ENCODE peak calls at places on chromosomes 16 and 17, in four cellular contexts. H is gastrocnemius medialis, P is adrenal gland, I is uterus. N is an unnamed sample.

GRCh38 chr16:31868701-31869167 is 4.9 kb upstream of the ZNF267 start:
- DNase-seq in H (peak), P (peak), I (peak), N (peak)

GRCh38 chr17:77054926-77055325 is 85.8 kb upstream of the SEC14L1 start:
- DNase-seq in H (no peak), P (no peak), I (no peak), N (no peak)

GRCh38 chr17:1647802-1648581 is 1.7 kb downstream of the RILP start:
- DNase-seq in H (no peak), P (peak), I (no peak), N (no peak)

GRCh38 chr16:29009050-29009837 is 24.4 kb downstream of the LAT start:
- DNase-seq in H (no peak), P (no peak), I (no peak), N (no peak)

GRCh38 chr17:5092139-5093010 is 14.1 kb downstream of the ZFP3 start:
- DNase-seq in H (no peak), P (no peak), I (no peak), N (no peak)

GRCh38 chr16:69935278-69935711 is 15.8 kb upstream of the CLEC18A start:
- DNase-seq in H (no peak), P (no peak), I (no peak), N (no peak)

GRCh38 chr16:67666032-67666537 is 465 bp downstream of the ENKD1 start:
- DNase-seq in H (no peak), P (peak), I (peak), N (no peak)

GRCh38 chr17:1967092-1967662 is 58.0 kb downstream of the RTN4RL1 start:
- DNase-seq in H (no peak), P (no peak), I (no peak), N (no peak)

GRCh38 chr17:18184143-18185007 is 747 bp downstream of the ALKBH5 start:
- DNase-seq in H (peak), P (peak), I (peak), N (no peak)

GRCh38 chr17:17685775-17686291 is 4.6 kb downstream of the RAI1 start:
- DNase-seq in H (no peak), P (peak), I (no peak), N (no peak)

GRCh38 chr16:3908951-3909437 is 28.5 kb upstream of the CREBBP start:
- DNase-seq in H (no peak), P (peak), I (no peak), N (no peak)

GRCh38 chr17:9291912-9292562 is 270.7 kb downstream of the NTN1 start:
- DNase-seq in H (no peak), P (peak), I (peak), N (no peak)

GRCh38 chr16:84819644-84820304 is at the start of gene CRISPLD2:
- DNase-seq in H (peak), P (peak), I (peak), N (peak)

GRCh38 chr16:1333149-1333812 is at the start of gene BAIAP3:
- DNase-seq in H (no peak), P (peak), I (no peak), N (no peak)

GRCh38 chr16:9092963-9093477 is 1.6 kb downstream of the HAPSTR1 start:
- DNase-seq in H (peak), P (peak), I (peak), N (no peak)

GRCh38 chr16:31476305-31477219 is 4.6 kb downstream of the TGFB1I1 start:
- DNase-seq in H (no peak), P (peak), I (no peak), N (peak)

GRCh38 chr16:49027420-49027819 is 254.2 kb downstream of the CBLN1 start:
- DNase-seq in H (no peak), P (no peak), I (no peak), N (no peak)

GRCh38 chr16:73022534-73022933 is 25.4 kb downstream of the ZFHX3 start:
- DNase-seq in H (no peak), P (no peak), I (no peak), N (no peak)

GRCh38 chr17:68161644-68162428 is 86.0 kb upstream of the AMZ2 start:
- DNase-seq in H (no peak), P (no peak), I (no peak), N (no peak)

GRCh38 chr17:4444782-4445473 is 11.2 kb downstream of the SPNS3 start:
- DNase-seq in H (peak), P (peak), I (no peak), N (no peak)

GRCh38 chr16:20875358-20875656 is 24.9 kb downstream of the DCUN1D3 start:
- DNase-seq in H (no peak), P (no peak), I (no peak), N (no peak)

GRCh38 chr17:2120550-2121335 is 65.8 kb downstream of the HIC1 start:
- DNase-seq in H (no peak), P (no peak), I (no peak), N (no peak)

GRCh38 chr16:2296662-2297505 is 29.0 kb upstream of the RNPS1 start:
- DNase-seq in H (no peak), P (peak), I (no peak), N (no peak)

GRCh38 chr17:76727745-76728456 is 1.3 kb downstream of the METTL23 start:
- DNase-seq in H (no peak), P (no peak), I (no peak), N (no peak)

GRCh38 chr16:2048116-2048543 is 345 bp downstream of the TSC2 start:
- DNase-seq in H (no peak), P (no peak), I (no peak), N (no peak)

GRCh38 chr17:57670769-57671545 is 74.1 kb downstream of the CCDC182 start:
- DNase-seq in H (no peak), P (no peak), I (no peak), N (no peak)

GRCh38 chr17:50954641-50955121 is 88.5 kb upstream of the TOB1 start:
- DNase-seq in H (no peak), P (no peak), I (no peak), N (no peak)

GRCh38 chr17:31224366-31224765 is 72.7 kb downstream of the OMG start:
- DNase-seq in H (no peak), P (no peak), I (no peak), N (no peak)

GRCh38 chr17:74527081-74527480 is 4.2 kb downstream of the CD300LB start:
- DNase-seq in H (no peak), P (no peak), I (no peak), N (no peak)

GRCh38 chr17:44829558-44830358 is at the start of gene GJC1:
- DNase-seq in H (no peak), P (peak), I (peak), N (no peak)

GRCh38 chr17:10738516-10739258 is 8.9 kb upstream of the TMEM220 start:
- DNase-seq in H (no peak), P (no peak), I (no peak), N (no peak)

GRCh38 chr16:73140944-73141343 is 93.0 kb upstream of the ZFHX3 start:
- DNase-seq in H (no peak), P (no peak), I (no peak), N (no peak)

GRCh38 chr17:29931253-29931932 is 1.4 kb upstream of the SSH2 start:
- DNase-seq in H (peak), P (peak), I (peak), N (peak)

GRCh38 chr17:39738568-39738901 is 797 bp downstream of the GRB7 start:
- DNase-seq in H (no peak), P (no peak), I (no peak), N (no peak)

GRCh38 chr17:39737761-39738567 is at the start of gene GRB7:
- DNase-seq in H (no peak), P (no peak), I (peak), N (no peak)

GRCh38 chr17:39739885-39740356 is 2.2 kb downstream of the GRB7 start:
- DNase-seq in H (no peak), P (no peak), I (no peak), N (no peak)

GRCh38 chr17:39740357-39741111 is 2.8 kb downstream of the GRB7 start:
- DNase-seq in H (no peak), P (no peak), I (peak), N (no peak)

GRCh38 chr17:39739020-39739884 is 1.5 kb downstream of the GRB7 start:
- DNase-seq in H (no peak), P (no peak), I (peak), N (no peak)
- TF ChIP-seq POLR2A in H (no peak), P (no peak), I (no peak), N (no peak)

DNA sequence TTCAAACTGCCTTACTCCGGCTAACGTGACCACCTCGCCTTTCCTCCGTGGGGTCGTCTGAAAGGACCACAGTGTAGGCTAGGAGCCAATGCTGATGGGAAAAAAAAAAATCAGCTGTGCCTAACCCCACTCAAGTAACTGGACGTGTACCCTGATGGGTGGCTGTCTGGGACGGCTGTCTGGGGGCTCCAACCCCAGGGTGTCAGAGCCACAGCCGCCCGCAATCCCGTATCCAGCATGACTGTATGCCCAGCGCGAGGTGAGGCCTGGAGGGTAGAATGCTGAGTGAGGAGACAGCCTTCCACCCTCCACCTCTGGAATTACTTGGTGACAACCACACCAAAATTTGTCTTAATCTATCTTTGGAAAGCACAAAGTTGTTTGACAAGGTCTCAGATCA is 2.8 kb downstream of the CSNK1D start:
- DNase-seq in H (no peak), P (no peak), I (no peak), N (no peak)
- TF ChIP-seq POLR2A in H (no peak), P (no peak), I (no peak), N (no peak)

GRCh38 chr17:16046966-16047365 is 47.3 kb downstream of the TTC19 start:
- DNase-seq in H (no peak), P (no peak), I (no peak), N (no peak)
- TF ChIP-seq POLR2A in H (no peak), P (no peak), I (no peak), N (no peak)

GRCh38 chr17:62916684-62917571 is 49.1 kb upstream of the TANC2 start:
- DNase-seq in H (no peak), P (no peak), I (no peak), N (no peak)
- TF ChIP-seq POLR2A in H (no peak), P (no peak), I (no peak), N (no peak)

DNA sequence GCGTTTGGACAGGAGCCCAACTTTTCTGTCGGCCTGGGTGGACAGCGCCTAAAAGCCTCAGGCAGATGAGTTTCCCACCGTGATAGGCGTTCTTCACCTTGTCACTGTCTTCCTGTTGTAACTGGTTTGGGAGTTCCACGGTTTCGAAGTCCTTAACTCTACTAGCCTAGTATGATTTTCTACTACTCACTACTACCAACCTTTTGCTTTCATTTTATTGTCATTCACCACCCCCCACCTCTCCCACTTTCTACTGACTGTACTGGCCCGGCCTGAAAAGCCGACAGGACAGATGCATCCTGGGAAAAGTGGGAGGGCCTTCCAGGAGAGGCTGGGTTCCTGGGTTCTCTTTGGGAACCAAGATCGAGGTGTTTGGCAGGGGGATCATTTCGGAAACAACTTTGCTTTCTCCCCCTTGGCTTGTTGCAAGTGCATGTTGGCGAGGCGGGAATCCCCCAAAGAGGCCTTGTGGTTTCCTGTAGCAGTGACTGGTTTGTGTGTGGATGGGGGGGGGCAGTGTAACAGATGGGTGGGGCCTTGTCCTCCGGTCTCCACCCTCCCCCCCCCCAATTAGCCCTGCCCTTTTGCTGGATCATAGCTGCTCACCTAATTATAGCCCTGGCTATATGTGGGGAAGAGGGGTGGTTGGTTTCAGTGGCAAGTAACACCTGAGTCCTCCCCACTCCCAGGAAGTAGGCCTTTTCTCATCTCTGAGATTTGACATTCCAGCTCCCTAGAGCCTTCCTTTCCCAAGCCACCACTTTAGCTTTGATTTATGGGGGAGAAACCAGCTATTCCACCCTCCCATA is 1.4 kb downstream of the EIF5A start:
- DNase-seq in H (peak), P (peak), I (peak), N (no peak)
- TF ChIP-seq POLR2A in H (peak), P (peak), I (no peak), N (peak)

GRCh38 chr16:23149267-23149992 is at the start of gene USP31:
- DNase-seq in H (peak), P (peak), I (peak), N (peak)
- TF ChIP-seq POLR2A in H (peak), P (peak), I (peak), N (no peak)

DNA sequence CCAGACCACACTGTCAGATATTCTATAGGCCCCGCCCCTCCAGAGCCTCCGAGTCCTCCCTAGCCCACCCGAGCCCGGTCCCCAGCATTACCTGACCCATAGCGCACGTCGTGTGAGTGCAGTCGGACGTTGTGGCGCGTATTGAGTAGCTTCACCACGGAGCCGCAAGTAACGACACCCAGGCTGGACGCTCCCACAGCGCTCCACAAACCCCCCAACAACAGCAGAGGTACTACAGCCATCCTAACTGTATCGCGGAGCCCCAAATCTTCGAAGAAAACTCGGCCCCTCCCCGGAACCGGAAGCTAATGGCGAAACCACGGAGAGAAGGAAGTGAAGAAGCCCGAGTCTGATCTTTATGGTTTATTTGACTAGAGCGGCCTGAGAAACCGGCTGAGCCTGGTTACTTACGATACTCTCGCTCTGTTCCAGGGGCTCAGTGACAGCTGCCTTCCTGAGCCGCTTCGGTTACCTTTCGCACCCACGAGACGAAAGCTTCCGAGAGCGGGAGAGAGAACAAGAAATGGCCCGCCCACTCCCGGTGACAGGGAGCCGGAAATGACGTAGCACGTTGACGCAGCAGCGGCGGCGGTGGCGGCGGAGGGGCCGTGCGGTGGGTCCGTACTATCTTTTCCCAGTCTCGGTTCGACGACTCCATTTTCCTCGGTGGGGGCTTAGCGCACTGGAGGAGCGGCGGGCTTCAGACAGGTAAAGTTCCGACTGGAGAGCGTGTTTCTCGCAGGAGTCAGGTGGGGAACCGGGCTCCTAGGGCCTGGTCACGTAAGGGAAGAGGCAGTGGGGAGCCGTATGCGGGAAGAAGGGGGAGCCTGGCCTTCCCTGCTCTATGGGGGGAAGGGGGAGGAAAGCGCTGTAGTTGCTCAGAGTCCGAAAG is at the start of the genes SDF2 and SUPT6H:
- DNase-seq in H (peak), P (peak), I (peak), N (peak)
- TF ChIP-seq POLR2A in H (peak), P (peak), I (peak), N (no peak)